ENCODE peak calls at places on chromosomes 5 and 9, in nine cellular contexts. J, F, Y, G, D, X, Q, S and P are unnamed samples.

GRCh38 chr5:395156-395920 is 47.6 kb upstream of the EXOC3 start:
- DNase-seq in X (peak), J (peak), Y (peak), S (peak), Q (peak), G (no peak), F (no peak), D (peak), P (peak)

GRCh38 chr9:110370316-110370715 is 32.7 kb upstream of the TXNDC8 start:
- DNase-seq in F (no peak), Y (peak), G (no peak), S (no peak), J (no peak), Q (no peak), X (no peak), D (peak), P (peak)

GRCh38 chr5:61330879-61331406 is 1.1 kb upstream of the ZSWIM6 start:
- DNase-seq in J (peak), F (peak), D (no peak), G (peak), X (peak), Y (peak), S (peak), Q (peak), P (peak)

GRCh38 chr5:178434016-178434761 is 156.0 kb downstream of the COL23A1 start:
- DNase-seq in Q (no peak), D (no peak), G (no peak), F (peak), Y (no peak), S (no peak), J (no peak), X (peak), P (no peak)

GRCh38 chr9:34170252-34170915 is 8.5 kb upstream of the UBAP1 start:
- DNase-seq in G (no peak), J (no peak), F (no peak), D (no peak), X (no peak), S (peak), Y (no peak), Q (no peak), P (no peak)

GRCh38 chr9:120366646-120367019 is 213.3 kb downstream of the CDK5RAP2 start:
- DNase-seq in J (peak), G (no peak), Q (no peak), F (no peak), S (no peak), D (peak), Y (peak), X (no peak), P (peak)

GRCh38 chr9:76652894-76653293 is 111.3 kb upstream of the PCA3 start:
- DNase-seq in D (no peak), S (peak), X (no peak), G (no peak), Y (peak), J (no peak), Q (no peak), F (peak), P (peak)

GRCh38 chr9:104810421-104811339 is 46.8 kb downstream of the NIPSNAP3B start:
- DNase-seq in Q (peak), X (no peak), D (no peak), Y (peak), G (no peak), F (no peak), S (no peak), J (no peak), P (peak)

GRCh38 chr9:87891754-87892153 is 9.1 kb downstream of the SPATA31E1 start:
- DNase-seq in X (no peak), D (no peak), G (no peak), F (no peak), Q (no peak), J (no peak), Y (no peak), S (no peak), P (no peak)

GRCh38 chr9:87896891-87897290 is 14.2 kb downstream of the SPATA31E1 start:
- DNase-seq in Y (no peak), J (no peak), X (no peak), F (no peak), D (no peak), S (no peak), Q (no peak), G (no peak), P (no peak)

GRCh38 chr9:87892956-87893355 is 10.3 kb downstream of the SPATA31E1 start:
- DNase-seq in S (no peak), G (no peak), J (no peak), Q (no peak), D (no peak), F (no peak), X (no peak), Y (no peak), P (no peak)

GRCh38 chr9:87898151-87898550 is 15.5 kb downstream of the SPATA31E1 start:
- DNase-seq in S (no peak), F (no peak), G (no peak), X (no peak), Y (peak), D (peak), Q (no peak), J (no peak), P (peak)

GRCh38 chr9:87894998-87895625 is 12.4 kb downstream of the SPATA31E1 start:
- DNase-seq in F (no peak), J (no peak), S (no peak), Q (no peak), Y (no peak), G (no peak), X (no peak), D (no peak), P (no peak)
- TF ChIP-seq CTCF in F (peak), J (no peak), S (no peak), Q (no peak), Y (no peak), G (no peak), X (no peak), D (no peak), P (no peak)

DNA sequence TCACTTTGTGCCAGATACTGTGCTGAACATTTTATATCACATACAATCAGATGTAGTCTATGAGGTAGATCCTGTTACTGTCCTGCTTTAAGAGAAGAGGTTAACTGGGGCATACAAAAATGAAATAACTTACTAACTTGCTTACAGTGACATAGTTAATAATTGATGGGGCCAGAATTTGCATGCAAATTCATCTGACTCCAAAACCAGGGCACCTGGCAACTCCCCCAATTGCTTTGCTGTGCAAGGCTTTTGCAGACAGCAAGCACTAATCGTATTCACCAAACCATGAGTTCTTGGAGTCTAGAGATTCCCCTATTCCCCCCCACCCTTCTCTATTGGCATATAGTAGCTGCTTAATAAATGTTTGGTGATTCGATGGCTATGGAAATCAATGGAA is 155.9 kb downstream of the TTLL11 start:
- DNase-seq in Y (no peak), F (no peak), J (no peak), D (no peak), G (no peak), X (no peak), Q (no peak), S (no peak), P (no peak)
- H3K4me3 ChIP-seq in Y (no peak), F (no peak), J (no peak), D (no peak), G (no peak), X (no peak), Q (no peak), S (no peak), P (no peak)

DNA sequence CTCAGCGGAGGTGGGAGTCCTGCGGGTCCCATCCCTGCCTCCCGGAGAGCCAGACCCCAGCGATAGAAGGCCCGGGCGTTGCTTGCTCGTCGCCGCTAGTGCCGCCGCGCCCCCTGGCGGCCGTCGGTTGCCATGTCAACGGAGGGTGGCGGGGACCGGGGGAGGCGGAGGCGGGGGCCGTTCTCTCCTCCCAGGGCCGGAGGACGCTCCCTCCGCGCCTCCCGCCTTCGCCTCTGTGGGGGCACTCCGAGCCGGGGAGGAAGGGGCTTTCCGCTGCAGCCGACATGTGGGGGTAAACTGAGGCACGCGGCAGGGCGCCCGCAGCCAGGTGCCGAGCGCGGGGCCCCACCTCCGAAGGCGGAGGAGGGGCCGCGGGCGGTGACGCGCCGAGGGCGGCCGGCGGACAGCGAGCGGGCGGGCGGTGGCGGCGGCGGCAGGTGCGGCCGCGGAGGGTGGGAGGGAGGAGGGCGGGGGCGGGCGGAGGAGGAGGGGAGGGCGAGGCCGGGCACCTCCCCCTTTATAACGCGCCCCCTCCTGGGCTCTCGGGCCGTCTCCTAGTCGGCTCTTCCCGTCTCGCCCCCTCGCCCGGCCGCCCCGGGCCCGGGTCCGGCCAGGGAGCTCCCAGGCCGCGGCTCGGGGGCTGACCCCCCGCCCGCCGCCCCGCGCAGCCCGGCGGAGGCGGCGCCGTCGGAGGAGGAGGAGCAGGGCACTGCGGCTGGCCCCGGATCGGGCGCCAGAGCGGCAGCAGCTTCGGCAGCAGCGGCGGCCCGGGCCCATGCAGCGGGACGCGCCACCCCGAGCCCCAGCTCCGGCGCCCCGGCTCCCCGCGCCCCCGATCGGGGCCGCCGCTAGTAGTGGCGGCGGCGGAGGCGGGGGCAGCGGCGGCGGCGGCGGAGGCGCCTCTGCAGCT is 556 bp upstream of the CDK9 start:
- DNase-seq in Q (peak), S (peak), G (peak), F (peak), D (no peak), J (peak), Y (peak), X (peak), P (peak)
- TF ChIP-seq CTCF in Q (peak), S (peak), G (peak), F (peak), D (peak), J (peak), Y (peak), X (peak), P (peak)

DNA sequence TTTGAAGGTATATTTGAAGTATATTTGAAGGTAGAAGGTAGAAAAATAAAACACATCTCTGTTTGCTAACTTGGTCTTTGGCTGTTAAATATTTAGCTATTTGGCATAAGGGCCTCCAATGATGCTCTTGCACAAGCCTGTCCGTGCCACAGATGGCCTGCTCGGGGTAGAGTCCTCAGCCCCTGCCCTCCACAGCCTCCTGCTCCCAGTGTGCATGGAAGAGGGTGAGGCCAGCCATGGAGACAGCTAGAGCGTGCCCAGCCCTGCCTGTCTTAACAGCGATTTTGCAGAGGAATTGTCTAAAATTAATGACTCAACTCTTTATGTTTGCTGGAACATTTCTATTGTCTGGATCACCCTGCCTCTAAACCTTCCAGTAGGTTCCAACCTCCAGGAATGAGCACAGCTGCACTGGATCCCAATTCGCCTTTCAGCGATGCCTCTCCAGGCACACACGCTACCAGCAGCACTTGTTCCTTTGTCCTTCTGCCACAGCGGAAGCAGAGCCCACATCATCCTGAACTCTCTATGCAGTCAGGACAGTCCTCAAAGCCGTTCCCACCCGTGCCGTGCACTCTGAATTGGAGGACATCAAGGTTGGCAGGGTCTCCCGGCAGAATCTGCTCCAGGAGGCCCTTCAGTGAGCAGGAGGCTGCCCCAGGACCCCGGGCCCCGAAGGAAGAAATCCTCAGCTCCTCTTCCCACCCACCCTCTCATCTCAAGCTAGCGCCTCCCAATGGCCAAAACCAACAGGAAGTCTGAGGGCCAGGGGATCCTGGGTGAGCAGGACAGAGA is 254.0 kb upstream of the IRX1 start:
- DNase-seq in S (peak), X (no peak), F (no peak), Y (no peak), J (no peak), D (no peak), G (no peak), Q (no peak), P (no peak)
- H3K4me3 ChIP-seq in S (no peak), X (no peak), F (no peak), Y (no peak), J (no peak), D (no peak), G (no peak), Q (no peak), P (no peak)

GRCh38 chr5:138280915-138281314 is 6.5 kb upstream of the GFRA3 start:
- DNase-seq in Y (no peak), D (no peak), F (no peak), S (no peak), Q (no peak), J (no peak), X (no peak), G (no peak), P (no peak)

GRCh38 chr5:138287252-138287651 is 12.8 kb upstream of the GFRA3 start:
- DNase-seq in Y (no peak), Q (no peak), S (no peak), D (no peak), G (no peak), F (no peak), X (no peak), J (no peak), P (no peak)

GRCh38 chr5:138282918-138283742 is 8.7 kb upstream of the GFRA3 start:
- DNase-seq in Y (peak), G (no peak), X (no peak), F (peak), J (peak), D (peak), Q (peak), S (no peak), P (peak)
- TF ChIP-seq CTCF in Y (peak), G (no peak), X (no peak), F (peak), J (peak), D (peak), Q (no peak), S (no peak), P (peak)

DNA sequence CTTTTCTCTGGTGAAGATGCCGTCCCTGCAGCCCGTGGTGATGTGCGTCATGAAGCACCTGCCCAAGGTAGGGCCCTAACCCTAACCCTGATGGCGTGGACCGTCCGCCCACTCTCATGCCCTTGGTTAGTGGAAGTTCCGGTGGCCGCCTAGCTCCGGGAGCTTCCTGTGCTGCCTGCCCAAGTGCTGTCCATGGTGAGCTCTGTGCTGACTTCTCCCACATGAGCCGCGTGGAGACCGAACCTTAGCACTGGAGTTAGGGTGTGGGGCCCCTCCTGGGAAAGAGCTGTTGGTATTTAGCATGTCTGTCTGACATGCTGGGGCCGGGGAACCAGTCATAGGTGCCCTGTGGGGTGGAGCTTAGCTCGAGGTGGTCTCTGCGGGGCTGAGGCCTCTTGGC is 1.2 kb downstream of the NELFB start:
- DNase-seq in Y (no peak), Q (no peak), J (no peak), F (no peak), X (no peak), D (no peak), G (no peak), S (no peak), P (no peak)
- H3K4me3 ChIP-seq in Y (peak), Q (peak), J (no peak), F (peak), X (peak), D (peak), G (peak), S (peak), P (peak)